ENCODE peak calls at places on chromosomes 7 and 10, in seven cellular contexts. E, K, I, H, S, T and X are unnamed samples.

GRCh38 chr10:12103743-12104142 is 25.7 kb upstream of the SEC61A2 start:
- DNase-seq in T (no peak), S (no peak), K (no peak), I (no peak), E (no peak), H (no peak), X (no peak)

GRCh38 chr10:91349381-91349780 is 60.8 kb upstream of the HECTD2 start:
- DNase-seq in T (peak), K (no peak), S (no peak), E (peak), I (peak), H (no peak), X (no peak)

GRCh38 chr7:130793855-130794618 is 60.0 kb upstream of the KLF14 start:
- DNase-seq in K (no peak), E (no peak), T (no peak), I (peak), H (no peak), S (peak), X (peak)

GRCh38 chr10:129023057-129023456 is 444.0 kb upstream of the MGMT start:
- DNase-seq in S (no peak), K (no peak), I (no peak), T (no peak), H (no peak), E (no peak), X (no peak)

GRCh38 chr10:78277734-78278404 is 244.2 kb downstream of the RPS24 start:
- DNase-seq in I (no peak), S (no peak), T (peak), H (peak), K (no peak), E (peak), X (peak)

GRCh38 chr10:71778071-71778470 is 4.8 kb upstream of the VSIR start:
- DNase-seq in S (no peak), K (no peak), E (no peak), I (no peak), H (peak), T (no peak), X (no peak)

GRCh38 chr10:61296161-61296560 is 157.0 kb downstream of the TMEM26 start:
- DNase-seq in S (no peak), K (no peak), I (no peak), H (no peak), E (no peak), T (no peak), X (no peak)

GRCh38 chr7:121449304-121449703 is 53.2 kb upstream of the FAM3C start:
- DNase-seq in E (no peak), S (no peak), K (no peak), T (no peak), I (no peak), H (no peak), X (no peak)

GRCh38 chr7:85471740-85472139 is 284.9 kb upstream of the SEMA3D start:
- DNase-seq in K (no peak), T (no peak), E (no peak), H (no peak), I (no peak), S (no peak), X (no peak)

GRCh38 chr7:45196374-45196773 is 38.8 kb downstream of the RAMP3 start:
- DNase-seq in T (no peak), S (no peak), H (peak), K (peak), I (no peak), E (no peak), X (no peak)

GRCh38 chr10:63720072-63720537 is 198.9 kb downstream of the REEP3 start:
- DNase-seq in K (no peak), H (no peak), T (no peak), I (peak), E (no peak), S (peak), X (no peak)

GRCh38 chr7:33940503-33940902 is 35.2 kb downstream of the BMPER start:
- DNase-seq in T (no peak), S (no peak), I (no peak), K (no peak), E (no peak), H (no peak), X (no peak)

GRCh38 chr10:31343009-31343408 is 24.0 kb downstream of the ZEB1 start:
- DNase-seq in I (no peak), T (no peak), S (no peak), H (no peak), E (no peak), K (no peak), X (no peak)

GRCh38 chr7:157527235-157527634 is 190.4 kb downstream of the DNAJB6 start:
- DNase-seq in I (no peak), S (no peak), H (peak), T (no peak), K (peak), E (no peak), X (no peak)

GRCh38 chr7:295155-296154 is 5.5 kb downstream of the FOXL3 start:
- DNase-seq in K (peak), S (no peak), E (no peak), H (peak), T (peak), I (no peak), X (no peak)

GRCh38 chr10:43980313-43980712 is 331.6 kb upstream of the ZNF32 start:
- DNase-seq in S (no peak), I (no peak), E (no peak), K (no peak), H (no peak), T (no peak), X (no peak)

GRCh38 chr10:122446668-122447410 is 7.6 kb upstream of the ARMS2 start:
- DNase-seq in S (peak), T (no peak), K (no peak), E (no peak), I (peak), H (no peak), X (no peak)

GRCh38 chr10:7424315-7424714 is 13.5 kb upstream of the SFMBT2 start:
- DNase-seq in K (no peak), I (no peak), E (no peak), T (no peak), S (no peak), H (peak), X (no peak)

GRCh38 chr10:44033008-44033407 is 351.9 kb downstream of the CXCL12 start:
- DNase-seq in H (no peak), E (no peak), I (no peak), S (no peak), K (no peak), T (no peak), X (no peak)

GRCh38 chr7:67361150-67361549 is 364.5 kb downstream of the TYW1 start:
- DNase-seq in S (no peak), K (no peak), E (no peak), T (no peak), H (no peak), I (no peak), X (no peak)

GRCh38 chr7:72183835-72184234 is 228.3 kb downstream of the CALN1 start:
- DNase-seq in H (no peak), T (no peak), E (no peak), S (peak), K (no peak), I (peak), X (no peak)

GRCh38 chr7:108120196-108120595 is 10.0 kb downstream of the LAMB4 start:
- DNase-seq in E (no peak), T (no peak), K (no peak), S (no peak), H (no peak), I (no peak), X (no peak)

GRCh38 chr10:11023554-11023953 is 5.9 kb downstream of the CELF2 start:
- DNase-seq in K (no peak), S (no peak), I (no peak), H (no peak), T (no peak), E (no peak), X (no peak)

GRCh38 chr7:82704121-82704520 is 260.5 kb upstream of the CACNA2D1 start:
- DNase-seq in I (no peak), S (no peak), K (no peak), H (no peak), T (no peak), E (no peak), X (no peak)

GRCh38 chr7:95906871-95907270 is 134.5 kb downstream of the DYNC1I1 start:
- DNase-seq in T (no peak), I (no peak), H (no peak), E (no peak), K (no peak), S (no peak), X (no peak)

GRCh38 chr7:134548877-134549276 is at the start of gene AKR1B15:
- DNase-seq in H (no peak), I (peak), K (no peak), T (peak), E (no peak), S (no peak), X (no peak)

GRCh38 chr7:27901028-27901760 is 161.2 kb downstream of the TAX1BP1 start:
- DNase-seq in S (no peak), E (no peak), H (no peak), I (no peak), T (no peak), K (no peak), X (no peak)

GRCh38 chr10:80277567-80278250 is 11.7 kb downstream of the MAT1A start:
- DNase-seq in E (no peak), H (no peak), S (no peak), I (no peak), K (no peak), T (no peak), X (no peak)

GRCh38 chr10:113953505-113954272 is 90.0 kb upstream of the ADRB1 start:
- DNase-seq in S (no peak), T (no peak), K (no peak), E (no peak), H (no peak), I (no peak), X (no peak)

GRCh38 chr10:86653379-86653778 is 968 bp upstream of the OPN4 start:
- DNase-seq in T (peak), E (no peak), H (no peak), K (no peak), I (no peak), S (no peak), X (peak)

GRCh38 chr7:42745357-42746022 is 166.4 kb downstream of the C7orf25 start:
- DNase-seq in K (no peak), T (no peak), E (no peak), H (no peak), I (peak), S (peak), X (no peak)

GRCh38 chr10:77877461-77878344 is 48.9 kb downstream of the DLG5 start:
- DNase-seq in S (no peak), I (no peak), T (no peak), K (no peak), H (peak), E (no peak), X (peak)

GRCh38 chr7:130062246-130062645 is 8.1 kb upstream of the KLHDC10 start:
- DNase-seq in H (no peak), E (no peak), T (no peak), K (no peak), S (no peak), I (no peak), X (no peak)

GRCh38 chr7:102300643-102301211 is 14.1 kb downstream of the SH2B2 start:
- DNase-seq in S (no peak), K (no peak), E (no peak), I (no peak), T (no peak), H (no peak), X (no peak)

GRCh38 chr10:93334901-93335312 is 147.2 kb downstream of the MYOF start:
- DNase-seq in K (no peak), E (no peak), H (no peak), S (peak), T (no peak), I (no peak), X (no peak)

DNA sequence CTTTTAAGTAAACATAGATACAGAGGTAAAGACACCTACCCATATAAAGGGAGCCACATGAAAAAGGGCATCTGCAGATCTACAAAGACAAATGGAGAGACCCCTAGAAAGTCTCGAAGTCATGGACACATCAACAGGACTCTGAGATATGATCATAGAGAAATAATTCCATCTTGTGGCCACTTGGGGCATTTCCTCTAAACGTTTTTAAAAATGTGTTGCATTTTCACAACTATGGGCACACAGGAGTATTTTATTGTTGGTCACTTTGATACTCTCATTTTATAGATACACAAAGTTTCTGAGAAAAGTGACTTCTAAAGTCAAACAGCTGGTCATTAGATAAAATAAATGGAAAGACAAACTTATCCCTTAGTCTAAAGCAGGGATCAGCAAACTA is 87.1 kb downstream of the CRTAC1 start:
- DNase-seq in S (peak), E (no peak), T (no peak), I (no peak), K (no peak), H (no peak), X (no peak)
- TF ChIP-seq CTCF in S (peak), E (no peak), T (no peak), I (peak), K (no peak), H (no peak), X (no peak)

GRCh38 chr7:99102361-99102760 is 41.5 kb downstream of the SMURF1 start:
- DNase-seq in E (no peak), H (no peak), K (no peak), T (no peak), S (no peak), I (no peak), X (no peak)

GRCh38 chr7:99104631-99105030 is 39.3 kb downstream of the SMURF1 start:
- DNase-seq in I (no peak), H (no peak), T (no peak), K (no peak), E (no peak), S (no peak), X (no peak)

GRCh38 chr7:99105756-99106155 is 38.2 kb downstream of the SMURF1 start:
- DNase-seq in K (no peak), E (no peak), I (no peak), T (no peak), S (no peak), H (no peak), X (no peak)

GRCh38 chr7:99106411-99106810 is 37.5 kb downstream of the SMURF1 start:
- DNase-seq in I (no peak), K (no peak), T (no peak), E (no peak), H (no peak), S (no peak), X (no peak)

GRCh38 chr7:99102809-99103690 is 40.9 kb downstream of the SMURF1 start:
- DNase-seq in T (no peak), K (no peak), I (peak), H (no peak), E (no peak), S (no peak), X (no peak)
- H3K27ac ChIP-seq in T (peak), K (no peak), I (peak), H (no peak), E (peak), S (peak), X (peak)

DNA sequence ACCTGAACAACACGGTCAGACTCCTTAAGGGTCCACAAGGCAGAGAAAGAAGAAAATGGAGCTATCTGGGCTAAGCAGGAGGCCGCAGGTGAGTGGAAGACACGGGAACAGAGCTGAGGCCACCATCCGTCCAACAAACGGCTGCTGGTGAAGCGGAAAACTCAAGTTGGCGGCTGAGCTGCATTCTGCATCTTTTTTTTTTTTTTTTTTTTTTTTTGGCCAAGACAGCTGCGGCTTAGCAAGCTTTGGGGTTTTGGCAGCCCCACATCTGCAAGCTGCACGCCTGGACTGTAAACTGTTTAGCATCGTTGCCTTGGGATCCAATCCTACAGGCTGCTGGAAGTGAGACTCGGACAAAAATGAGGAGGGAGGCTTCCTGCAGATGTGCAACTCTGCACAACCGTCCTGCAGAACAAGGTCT is 37.4 kb downstream of the RGS10 start:
- DNase-seq in E (no peak), I (no peak), T (no peak), K (no peak), H (no peak), S (no peak), X (no peak)
- H3K4me3 ChIP-seq in E (no peak), I (no peak), T (no peak), K (no peak), H (no peak), S (no peak), X (no peak)

GRCh38 chr7:127516320-127516719 is 69.1 kb downstream of the GCC1 start:
- DNase-seq in H (no peak), T (no peak), E (no peak), S (no peak), I (no peak), K (no peak), X (no peak)

GRCh38 chr7:127513311-127513710 is 72.1 kb downstream of the GCC1 start:
- DNase-seq in S (no peak), I (no peak), T (no peak), E (no peak), H (no peak), K (no peak), X (no peak)

GRCh38 chr7:127512587-127512986 is 72.8 kb downstream of the GCC1 start:
- DNase-seq in S (no peak), H (no peak), K (no peak), T (no peak), I (no peak), E (no peak), X (no peak)

DNA sequence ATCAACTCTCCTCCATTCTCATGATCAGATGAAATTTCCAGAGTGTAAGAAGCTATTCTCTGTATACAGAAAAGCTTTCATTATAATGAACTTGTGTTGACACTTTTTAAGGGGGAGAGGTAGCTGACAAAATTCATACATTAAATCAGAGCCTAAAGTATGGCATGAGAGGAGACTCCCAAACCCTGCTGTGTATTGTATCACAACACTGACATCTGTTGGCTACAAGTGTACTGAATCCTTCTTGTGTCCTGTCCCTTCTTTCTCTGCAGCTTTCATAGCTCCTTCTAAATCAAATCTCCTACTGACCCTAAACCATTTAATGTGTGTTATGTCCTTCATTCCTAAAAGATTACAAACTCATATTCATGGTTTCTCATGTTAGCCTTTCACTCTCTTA is 70.9 kb downstream of the GCC1 start:
- DNase-seq in H (no peak), S (peak), E (no peak), K (no peak), T (no peak), I (peak), X (no peak)
- TF ChIP-seq CTCF in H (no peak), S (peak), E (no peak), K (peak), T (no peak), I (peak), X (peak)

GRCh38 chr10:89702121-89702480 is 711 bp downstream of the KIF20B start:
- DNase-seq in H (no peak), S (no peak), T (no peak), E (no peak), K (no peak), I (no peak), X (no peak)
- H3K27ac ChIP-seq in H (peak), S (peak), T (no peak), E (no peak), K (no peak), I (peak), X (no peak)

DNA sequence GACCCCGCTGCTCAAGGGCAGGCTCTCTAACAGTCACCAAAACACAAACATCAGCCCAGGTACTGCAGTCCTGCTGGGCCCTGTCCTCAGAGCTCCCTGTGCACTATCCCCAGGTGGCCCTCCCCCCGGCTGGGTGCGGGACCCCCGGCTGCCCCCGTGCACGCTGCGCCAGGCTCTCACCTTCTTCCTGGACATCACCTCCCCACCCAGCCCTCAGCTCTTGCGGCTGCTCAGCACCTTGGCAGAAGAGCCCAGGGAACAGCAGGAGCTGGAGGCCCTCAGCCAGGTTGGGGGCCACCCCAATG is 14.3 kb downstream of the ATG9B start:
- DNase-seq in E (no peak), I (no peak), K (no peak), S (no peak), T (no peak), H (no peak), X (no peak)
- H3K4me3 ChIP-seq in E (no peak), I (no peak), K (no peak), S (peak), T (no peak), H (no peak), X (no peak)

GRCh38 chr10:22622242-22622806 is 92.1 kb downstream of the PIP4K2A start:
- DNase-seq in E (no peak), T (no peak), I (no peak), S (no peak), K (no peak), H (no peak), X (no peak)
- TF ChIP-seq CTCF in E (no peak), T (no peak), I (no peak), S (no peak), K (no peak), H (no peak), X (no peak)